ENCODE peak calls at places on chromosomes 5 and 9, in ten cellular contexts. R is HCT116; U is sigmoid colon; E is CD8-positive, alpha-beta T cell; K is astrocyte; P is effector memory CD4-positive, alpha-beta T cell; G is stomach; T is esophagus squamous epithelium; O is psoas muscle; S is neural progenitor cell. B is an unnamed sample.

GRCh38 chr5:167603135-167603534 is 688.3 kb upstream of the WWC1 start:
- DNase-seq in E (no peak), S (no peak), K (no peak), R (no peak), T (no peak), P (no peak), G (no peak), U (no peak), O (no peak), B (no peak)

GRCh38 chr5:53490747-53491146 is 10.3 kb downstream of the FST start:
- DNase-seq in E (no peak), G (no peak), R (no peak), S (no peak), K (peak; percentile 93), O (no peak), T (no peak), U (no peak), P (no peak), B (no peak)

GRCh38 chr5:57174850-57175525 is 1.1 kb downstream of the GPBP1 start:
- DNase-seq in S (peak; percentile 22), G (no peak), P (no peak), T (no peak), E (no peak), U (no peak), K (no peak), R (no peak), O (no peak), B (no peak)

GRCh38 chr9:99253134-99253533 is 31.1 kb downstream of the SEC61B start:
- DNase-seq in R (no peak), S (no peak), O (no peak), T (no peak), G (no peak), U (no peak), P (no peak), E (no peak), K (no peak), B (no peak)

GRCh38 chr5:79200573-79201183 is 35.3 kb upstream of the JMY start:
- DNase-seq in T (no peak), E (peak; percentile 18), S (peak; percentile 13), P (no peak), G (no peak), K (no peak), O (no peak), U (no peak), R (no peak), B (no peak)

GRCh38 chr5:176856746-176857145 is 42.4 kb downstream of the HK3 start:
- DNase-seq in S (no peak), R (no peak), O (no peak), K (no peak), U (no peak), T (no peak), E (no peak), G (no peak), P (no peak), B (no peak)

GRCh38 chr9:37079370-37080164 is 40.8 kb upstream of the ZCCHC7 start:
- DNase-seq in R (peak; percentile 90), G (peak; percentile 94), S (peak; percentile 95), T (peak; percentile 67), K (peak; percentile 84), E (peak; percentile 97), P (peak; percentile 89), U (peak; percentile 96), O (peak; percentile 92), B (peak; percentile 93)

GRCh38 chr5:33228149-33228548 is 212.6 kb upstream of the TARS1 start:
- DNase-seq in K (no peak), E (no peak), G (no peak), T (no peak), P (no peak), O (no peak), U (no peak), R (no peak), S (no peak), B (no peak)

GRCh38 chr5:138615461-138615860 is 40.3 kb upstream of the HSPA9 start:
- DNase-seq in T (no peak), G (no peak), P (no peak), O (no peak), E (no peak), S (no peak), R (no peak), U (no peak), K (no peak), B (no peak)

GRCh38 chr5:138611295-138612220 is 36.4 kb upstream of the HSPA9 start:
- DNase-seq in E (no peak), G (no peak), K (no peak), T (no peak), R (no peak), P (no peak), S (peak; percentile 69), U (peak; percentile 66), O (no peak), B (no peak)

GRCh38 chr5:138605254-138605972 is 30.2 kb upstream of the HSPA9 start:
- DNase-seq in S (no peak), U (peak; percentile 28), G (no peak), T (no peak), E (no peak), K (no peak), R (no peak), P (no peak), O (no peak), B (no peak)

GRCh38 chr5:138606378-138606777 is 31.2 kb upstream of the HSPA9 start:
- DNase-seq in K (no peak), O (no peak), R (no peak), G (no peak), P (no peak), S (peak; percentile 46), T (no peak), U (peak; percentile 22), E (no peak), B (no peak)

DNA sequence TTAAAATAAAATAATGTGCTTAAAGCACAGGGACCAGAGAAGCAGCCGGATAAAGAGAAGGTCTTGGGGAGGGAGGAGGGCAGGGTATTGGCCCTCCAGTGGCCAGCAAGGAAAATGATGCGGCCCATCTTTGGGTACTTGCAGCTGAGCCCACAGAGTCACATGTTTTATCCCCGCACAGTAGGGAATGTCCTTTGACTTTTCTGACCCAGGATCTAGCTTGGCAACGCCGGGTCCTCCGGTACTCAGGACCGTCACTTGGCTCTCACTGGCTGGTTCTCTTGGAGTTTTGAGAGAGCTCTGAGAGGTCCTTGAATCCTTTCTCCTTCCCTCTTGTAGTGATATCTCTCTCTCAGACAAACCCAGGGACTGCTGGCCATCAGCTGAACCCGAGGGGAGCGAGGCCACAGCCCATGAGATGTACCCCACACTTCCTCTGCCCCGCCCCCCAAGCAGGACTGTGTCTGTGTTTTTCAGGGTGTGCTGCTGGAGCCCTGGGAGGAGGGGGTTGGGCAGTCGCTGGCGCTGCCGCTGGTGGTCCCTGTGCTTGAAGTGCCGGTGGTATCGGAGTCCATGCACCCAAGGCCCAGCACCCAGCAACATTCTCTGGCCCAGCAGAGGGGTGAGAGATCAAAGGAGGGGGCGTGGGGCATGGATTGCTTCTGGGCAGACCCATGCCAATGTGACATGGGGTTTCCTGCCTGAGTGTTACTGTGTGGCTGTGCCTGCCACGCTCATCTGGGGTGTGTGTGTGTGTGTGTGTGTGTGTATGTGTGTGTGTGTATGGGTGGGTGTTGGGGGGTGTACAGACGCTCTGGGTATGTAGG is 35.5 kb upstream of the HSPA9 start:
- DNase-seq in U (peak; percentile 65), G (no peak), R (no peak), T (no peak), O (no peak), E (no peak), S (peak; percentile 50), K (no peak), P (no peak), B (no peak)
- H3K4me3 ChIP-seq in U (no peak overlapping the region), G (peak overlapping the region; percentile 23), R (no peak overlapping the region), T (peak overlapping the region; percentile 31), O (peak overlapping the region; percentile 44), E (no peak overlapping the region), S (peak overlapping the region; percentile 45), K (peak overlapping the region; percentile 55), P (no peak overlapping the region), B (no peak overlapping the region)

DNA sequence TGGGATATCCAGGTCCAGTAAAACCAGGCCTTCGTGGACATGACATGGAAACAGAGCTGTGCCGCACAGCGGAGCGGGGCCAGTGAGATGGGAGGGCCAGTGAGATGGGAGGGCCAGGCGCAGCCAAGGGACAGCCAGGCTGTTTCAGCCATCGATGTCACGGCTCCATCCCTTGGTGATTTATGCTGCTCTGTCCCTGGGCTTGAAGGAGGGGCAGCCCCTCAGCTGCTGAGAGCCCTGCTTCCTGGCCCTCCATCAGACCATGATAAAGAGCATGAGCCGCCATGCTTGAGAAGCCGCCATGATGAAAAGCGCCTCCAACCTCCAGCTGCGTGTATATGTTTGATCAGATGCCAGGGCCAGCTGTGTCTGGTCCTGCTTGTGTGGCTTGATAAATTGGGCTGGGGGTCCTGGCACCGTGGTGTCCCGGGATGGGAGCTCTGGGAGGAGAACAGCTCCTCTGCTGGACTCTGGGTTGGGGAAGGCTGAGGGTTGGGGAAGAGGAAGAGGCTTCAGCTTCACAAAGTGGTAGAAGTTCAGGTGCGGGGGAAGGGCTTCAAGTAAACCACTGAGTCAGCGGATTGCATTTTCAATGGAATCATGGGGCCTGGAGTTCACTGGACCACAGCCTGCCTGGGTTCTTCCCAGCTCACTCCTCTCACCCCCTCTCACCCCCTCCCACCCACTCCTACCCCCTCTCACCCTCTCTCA is 6.0 kb upstream of the COL5A1 start:
- DNase-seq in G (no peak), R (no peak), S (no peak), T (no peak), E (no peak), K (no peak), O (no peak), U (peak; percentile 60), P (no peak), B (no peak)
- H3K4me1 ChIP-seq in G (peaks cover 2% of the 10 kb centered on the region), R (no peaks in the 10 kb centered on the region), S (peaks cover 3% of the 10 kb centered on the region), T (peaks cover under 1% of the 10 kb centered on the region), E (no peaks in the 10 kb centered on the region), K (peaks cover 9% of the 10 kb centered on the region), O (no peaks in the 10 kb centered on the region), U (no peaks in the 10 kb centered on the region), P (no peaks in the 10 kb centered on the region), B (no peaks in the 10 kb centered on the region)

GRCh38 chr9:134943836-134944235 is 26.1 kb upstream of the FCN1 start:
- DNase-seq in T (no peak), S (no peak), O (no peak), P (no peak), R (no peak), G (no peak), E (no peak), K (no peak), U (no peak), B (no peak)

GRCh38 chr9:134945509-134946275 is 28.0 kb upstream of the FCN1 start:
- DNase-seq in G (no peak), U (no peak), S (no peak), P (no peak), R (no peak), T (no peak), E (no peak), O (no peak), K (no peak), B (no peak)

GRCh38 chr9:134944916-134945315 is 27.2 kb upstream of the FCN1 start:
- DNase-seq in S (no peak), E (no peak), O (no peak), K (no peak), U (no peak), T (no peak), R (no peak), P (no peak), G (no peak), B (no peak)

GRCh38 chr9:134943411-134943810 is 25.7 kb upstream of the FCN1 start:
- DNase-seq in R (no peak), E (no peak), G (no peak), S (no peak), K (no peak), T (no peak), P (no peak), O (no peak), U (no peak), B (no peak)

DNA sequence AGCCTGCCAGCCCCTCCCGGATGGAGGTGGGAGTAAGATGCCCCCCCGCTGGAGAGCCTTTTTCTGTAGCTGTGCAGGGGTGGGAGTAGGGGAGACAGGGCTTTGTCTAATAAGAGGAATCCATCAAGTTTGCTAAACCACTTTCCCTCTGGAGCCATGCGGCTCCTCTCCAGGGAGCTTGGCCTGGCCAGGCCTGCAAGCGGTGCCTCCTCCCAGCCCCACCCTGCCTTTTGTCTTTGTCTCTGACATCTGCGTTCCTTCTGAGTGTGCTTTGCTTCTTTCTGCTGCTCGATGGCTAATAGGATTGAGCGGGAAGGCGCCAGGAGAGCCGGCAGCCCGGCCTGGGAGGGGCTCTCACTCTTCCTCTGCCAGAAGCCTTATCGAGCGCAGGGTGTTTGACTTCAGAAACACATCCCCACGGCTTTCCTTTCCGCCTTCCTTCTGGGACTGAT is 26.7 kb upstream of the FCN1 start:
- DNase-seq in S (peak; percentile 92), E (no peak), T (no peak), U (no peak), P (no peak), G (no peak), O (no peak), K (no peak), R (no peak), B (no peak)
- H3K27me3 ChIP-seq in S (no peaks in the 10 kb centered on the region), E (no peaks in the 10 kb centered on the region), T (no peaks in the 10 kb centered on the region), U (peaks cover 51% of the 10 kb centered on the region), P (no peaks in the 10 kb centered on the region), G (peaks cover 24% of the 10 kb centered on the region), O (peaks cover 11% of the 10 kb centered on the region), K (peaks cover 5% of the 10 kb centered on the region), R (peaks cover 5% of the 10 kb centered on the region), B (peaks cover 9% of the 10 kb centered on the region)

DNA sequence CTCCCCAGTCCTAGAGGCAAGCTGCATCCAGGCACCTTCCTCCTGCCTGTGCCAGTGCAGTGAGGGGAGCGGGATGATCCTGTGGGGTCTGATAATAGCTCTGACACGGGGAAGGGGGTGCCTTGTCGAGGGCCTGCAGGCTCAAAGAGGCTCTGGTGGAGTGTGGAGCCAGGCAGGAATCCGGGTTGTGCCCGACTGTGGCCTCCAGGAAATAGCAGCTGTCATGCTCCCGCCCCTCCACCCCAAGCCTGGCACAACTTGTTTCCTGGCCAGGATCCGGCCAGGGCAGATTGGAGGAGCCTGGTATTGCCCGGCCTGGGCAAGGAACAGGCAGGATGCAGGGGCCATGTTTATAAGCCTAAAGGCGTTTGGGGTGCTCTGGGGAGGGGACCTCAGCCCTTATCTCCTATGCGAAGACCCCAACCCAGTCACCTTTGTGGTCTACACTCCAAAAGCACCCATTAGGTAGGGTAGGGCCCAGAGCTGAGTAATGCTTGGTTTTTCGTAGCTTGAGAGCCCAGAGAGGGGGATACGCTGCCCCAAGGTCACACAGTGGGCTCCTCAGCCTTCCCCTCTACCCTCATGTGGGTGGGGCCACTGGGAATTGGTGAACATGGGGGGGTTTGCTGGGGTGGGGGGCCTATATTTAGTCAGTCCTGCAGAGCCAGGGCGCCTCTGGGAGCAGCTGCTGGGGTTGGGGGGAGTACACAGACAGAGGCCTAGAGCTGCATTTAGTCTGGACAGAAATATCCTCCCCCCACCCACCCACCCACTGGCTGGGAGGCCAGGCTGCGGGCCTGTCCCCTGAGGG is 12.2 kb downstream of the CXXC5 start:
- DNase-seq in U (peak; percentile 92), O (peak; percentile 85), E (no peak), P (no peak), S (no peak), T (no peak), G (peak; percentile 92), K (no peak), R (no peak), B (peak; percentile 85)
- H3K4me3 ChIP-seq in U (peak overlapping the region; percentile 1), O (peak overlapping the region; percentile 62), E (no peak overlapping the region), P (no peak overlapping the region), S (no peak overlapping the region), T (peak overlapping the region; percentile 42), G (peak overlapping the region; percentile 14), K (peak overlapping the region; percentile 22), R (peak overlapping the region; percentile 56), B (no peak overlapping the region)